ENCODE peak calls at places on chromosomes 2 and 18, in five cellular contexts. R is GM12878, N is K562, I is H1, L is HepG2. W is an unnamed sample.

GRCh38 chr2:127560201-127560928 is 24.9 kb downstream of the MYO7B start:
- DNase-seq in I (no peak), L (peak), R (no peak), N (no peak), W (no peak)

GRCh38 chr2:228657807-228658402 is 476.4 kb upstream of the SPHKAP start:
- DNase-seq in R (peak), I (no peak), L (peak), N (no peak), W (peak)

GRCh38 chr18:48003426-48004349 is 73.2 kb upstream of the SMAD2 start:
- DNase-seq in N (no peak), L (no peak), R (no peak), I (no peak), W (no peak)

GRCh38 chr2:9805435-9806297 is 37.6 kb upstream of the TAF1B start:
- DNase-seq in I (no peak), L (no peak), N (no peak), R (no peak), W (peak)

GRCh38 chr2:120132190-120132589 is 91.0 kb downstream of the TMEM185B start:
- DNase-seq in N (no peak), R (no peak), I (no peak), L (no peak), W (peak)

GRCh38 chr2:218039171-218039570 is 29.9 kb upstream of the RUFY4 start:
- DNase-seq in N (no peak), R (no peak), L (no peak), I (no peak), W (no peak)

GRCh38 chr18:11676867-11677266 is 12.2 kb upstream of the GNAL start:
- DNase-seq in R (no peak), L (no peak), I (peak), N (peak), W (no peak)

GRCh38 chr2:217853301-217853881 is 149.4 kb downstream of the TNS1 start:
- DNase-seq in R (no peak), N (no peak), I (no peak), L (no peak), W (no peak)

GRCh38 chr2:112153179-112153490 is 14.9 kb downstream of the FBLN7 start:
- DNase-seq in L (no peak), I (peak), R (no peak), N (no peak), W (no peak)

GRCh38 chr2:61443342-61444041 is 27.4 kb downstream of the USP34 start:
- DNase-seq in R (peak), N (no peak), L (peak), I (no peak), W (no peak)

GRCh38 chr2:156891609-156892008 is 365.9 kb upstream of the GALNT5 start:
- DNase-seq in R (no peak), I (no peak), L (no peak), N (no peak), W (no peak)

GRCh38 chr2:70043252-70043875 is 43.9 kb upstream of the PCBP1 start:
- DNase-seq in L (no peak), N (no peak), R (no peak), I (no peak), W (no peak)

GRCh38 chr2:27705851-27706622 is 42.3 kb downstream of the SLC4A1AP start:
- DNase-seq in N (no peak), L (peak), I (no peak), R (no peak), W (no peak)

GRCh38 chr2:20596193-20596972 is 54.5 kb downstream of the HS1BP3 start:
- DNase-seq in R (no peak), L (no peak), N (no peak), I (no peak), W (no peak)

GRCh38 chr2:134119672-134120159 is 134.2 kb upstream of the MGAT5 start:
- DNase-seq in L (peak), I (peak), R (no peak), N (peak), W (peak)
- TF ChIP-seq POLR2AphosphoS5 in L (peak), I (peak), R (peak), N (no peak), W (peak)

DNA sequence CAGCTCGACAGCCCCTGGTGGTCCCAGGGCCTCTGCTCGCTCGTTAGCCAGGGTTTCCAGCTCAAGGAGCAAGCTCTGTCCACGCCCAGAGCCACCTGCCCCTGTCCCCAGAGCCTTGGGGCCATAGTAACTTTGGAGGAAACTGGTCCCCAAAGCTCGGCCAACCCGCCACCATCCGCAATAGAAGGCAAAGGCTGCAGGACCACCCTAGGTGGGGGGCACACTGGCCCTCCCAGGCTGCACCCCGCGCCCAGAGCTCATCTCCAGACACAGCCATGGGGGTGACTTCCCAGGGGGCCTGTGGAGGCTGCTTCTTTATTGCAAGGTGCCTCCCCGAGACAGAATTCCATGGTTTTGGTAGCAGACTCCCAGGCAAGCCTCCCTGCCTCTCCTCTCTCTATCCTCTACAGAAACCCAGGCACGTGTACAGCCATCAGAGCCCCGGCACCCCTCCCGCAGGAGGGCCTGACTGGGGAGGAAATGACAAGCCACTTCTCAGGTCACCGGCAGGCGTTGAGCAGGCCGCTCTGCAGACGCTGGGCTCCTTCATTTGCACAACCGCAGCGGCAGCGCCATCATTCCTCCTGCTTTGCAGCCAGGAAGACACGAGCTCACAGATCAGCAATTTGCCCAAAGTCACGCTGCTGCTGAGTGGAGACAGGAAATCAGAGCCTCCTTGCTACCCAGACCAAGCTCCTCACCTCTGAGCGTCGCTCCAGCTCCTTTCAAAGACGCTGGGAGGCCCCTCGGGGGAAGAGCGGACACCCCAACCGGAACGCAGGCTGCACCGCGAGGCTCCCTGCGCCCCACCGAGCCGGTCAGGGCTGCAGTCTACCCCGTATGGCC is 80.2 kb downstream of the NDUFA10 start:
- DNase-seq in I (no peak), N (no peak), R (no peak), L (no peak), W (no peak)
- TF ChIP-seq USF2 in I (no peak), N (no peak), R (no peak), L (no peak), W (no peak)

DNA sequence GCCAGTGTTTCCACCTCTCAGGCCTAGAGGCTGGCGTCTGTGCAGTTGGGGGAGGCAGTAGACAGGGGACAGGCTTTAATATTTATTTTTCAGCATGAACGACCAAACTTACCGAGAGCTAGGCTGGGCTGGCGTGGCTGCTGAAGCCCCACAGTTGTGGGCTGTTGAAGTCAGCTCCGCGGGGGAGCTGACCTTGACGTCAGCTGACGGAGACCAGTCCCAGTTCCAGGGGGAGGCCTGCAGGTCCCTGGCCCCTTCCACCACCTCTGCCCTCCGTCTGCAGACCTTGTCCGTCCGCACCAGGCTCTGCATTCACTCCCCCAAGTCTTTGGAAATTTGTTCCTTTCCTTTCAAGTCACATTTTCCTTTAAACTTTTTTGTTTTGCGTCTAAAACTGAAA is 33.4 kb upstream of the TUBA3E start:
- DNase-seq in R (no peak), I (no peak), N (no peak), L (no peak), W (no peak)
- H3K4me3 ChIP-seq in R (no peak), I (no peak), N (no peak), L (no peak), W (no peak)

DNA sequence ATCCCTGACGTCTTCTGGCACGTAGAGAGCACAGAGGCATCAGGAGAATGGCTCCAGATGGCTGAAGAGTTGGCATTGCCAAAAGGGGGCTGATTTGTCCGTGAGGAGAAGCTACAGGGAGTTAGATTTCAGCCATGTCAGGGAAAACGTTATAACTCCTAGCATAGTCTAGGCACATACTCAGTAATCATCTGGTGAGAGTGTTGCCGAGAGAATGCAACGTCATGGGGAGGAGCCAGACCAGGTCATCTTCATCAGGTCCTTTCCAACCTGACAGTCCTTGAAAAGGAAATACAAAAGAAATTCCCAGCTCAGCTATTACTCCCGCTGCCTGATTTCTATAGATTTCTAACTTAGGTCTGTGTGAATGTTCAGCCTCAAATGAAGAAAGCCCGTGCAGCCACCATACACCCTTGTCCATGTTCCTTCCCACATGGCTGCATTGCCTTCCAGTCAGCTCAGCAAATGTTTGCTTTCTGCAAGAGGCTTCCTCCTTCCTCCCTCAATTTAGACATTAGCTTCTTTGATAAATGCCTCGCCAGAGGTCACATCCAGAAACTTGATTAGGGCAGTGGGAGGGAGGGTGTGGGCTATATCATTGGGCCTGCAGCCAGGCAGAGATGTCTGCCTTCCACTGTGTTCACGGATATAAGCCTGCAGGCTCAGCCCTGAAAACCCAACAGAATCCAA is 93.0 kb downstream of the STPG4 start:
- DNase-seq in I (no peak), R (no peak), L (no peak), N (peak), W (peak)
- TF ChIP-seq POLR2AphosphoS5 in I (no peak), R (no peak), L (no peak), N (no peak), W (no peak)

W was measured in SK-N-SH.